ENCODE peak calls at places on chromosomes 12 and 14, in six cellular contexts. R is activated CD8-positive, alpha-beta T cell treated with anti-CD3 and anti-CD28 coated beads for 36 hours; P is GM06990; D is AG09309; Z is RWPE1; M is AG09319. H is an unnamed sample.

GRCh38 chr14:54852215-54852614 is 50.4 kb downstream of the GCH1 start:
- DNase-seq in R (no peak), P (no peak), D (no peak), Z (no peak), M (no peak), H (no peak)

GRCh38 chr14:72549026-72549425 is 344.9 kb downstream of the DPF3 start:
- DNase-seq in R (no peak), P (no peak), D (no peak), Z (no peak), M (no peak), H (no peak)

GRCh38 chr12:75710361-75711069 is 199.1 kb upstream of the KRR1 start:
- DNase-seq in R (no peak), P (no peak), D (no peak), Z (no peak), M (no peak), H (no peak)

GRCh38 chr12:153080-153746 is 60.7 kb downstream of the SLC6A12 start:
- DNase-seq in R (peak), P (peak), D (no peak), Z (peak), M (no peak), H (peak)

GRCh38 chr14:63438065-63438757 is 105.0 kb downstream of the PPP2R5E start:
- DNase-seq in R (peak), P (no peak), D (peak), Z (peak), M (peak), H (no peak)

GRCh38 chr12:93925585-93925984 is 222.8 kb upstream of the PLXNC1 start:
- DNase-seq in R (no peak), P (no peak), D (no peak), Z (no peak), M (no peak), H (no peak)

GRCh38 chr14:48744202-48744601 is 842.0 kb downstream of the RPS29 start:
- DNase-seq in R (no peak), P (no peak), D (no peak), Z (no peak), M (no peak), H (no peak)

GRCh38 chr12:43869184-43869583 is 33.3 kb downstream of the TMEM117 start:
- DNase-seq in R (no peak), P (no peak), D (no peak), Z (no peak), M (no peak), H (no peak)

DNA sequence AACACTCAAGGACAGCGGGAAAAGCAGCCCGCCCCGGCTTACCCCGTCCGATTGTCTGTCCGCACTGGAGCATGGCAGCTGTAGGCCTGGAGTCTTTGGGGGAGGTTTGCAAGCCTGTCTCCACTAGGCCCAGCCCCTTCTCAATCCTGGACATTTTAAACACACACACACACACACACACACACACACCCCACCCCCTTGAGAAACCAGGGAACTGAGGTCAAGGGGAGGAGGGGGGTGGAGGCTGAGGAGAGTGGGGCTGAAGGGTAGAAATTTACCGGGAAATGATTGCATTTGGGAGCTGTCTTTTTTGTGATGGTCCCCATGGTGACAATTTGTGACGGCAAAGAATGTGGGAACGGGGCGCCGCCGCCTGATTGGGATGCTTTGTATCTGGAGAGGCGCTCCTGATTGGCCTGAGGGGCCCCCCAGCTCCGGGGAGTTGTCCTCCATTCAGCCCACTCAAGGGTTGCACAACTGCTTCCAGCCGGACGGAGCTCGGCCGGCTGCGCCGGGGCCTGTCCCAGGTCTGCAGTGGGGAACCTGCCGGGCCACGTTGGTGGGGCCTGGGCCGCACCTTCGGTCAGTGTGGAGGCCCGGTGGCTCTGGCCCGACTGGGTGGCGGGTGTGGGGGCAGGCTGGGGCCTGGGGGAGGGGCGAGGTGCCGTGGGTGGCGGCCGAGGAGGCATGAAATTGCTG is at the start of gene FAM181A:
- DNase-seq in R (no peak), P (no peak), D (no peak), Z (no peak), M (no peak), H (no peak)
- TF ChIP-seq CTCF in R (no peak), P (no peak), D (no peak), Z (no peak), M (no peak), H (no peak)

GRCh38 chr12:25825494-25825893 is 133.0 kb upstream of the RASSF8 start:
- DNase-seq in R (no peak), P (no peak), D (no peak), Z (no peak), M (no peak), H (no peak)
- TF ChIP-seq CTCF in R (no peak), P (peak), D (peak), Z (no peak), M (no peak), H (no peak)

GRCh38 chr12:11344504-11344903 is 34.3 kb upstream of the PRB4 start:
- DNase-seq in R (no peak), P (no peak), D (no peak), Z (no peak), M (no peak), H (no peak)

GRCh38 chr12:11348439-11348838 is 38.2 kb upstream of the PRB4 start:
- DNase-seq in R (no peak), P (no peak), D (no peak), Z (no peak), M (no peak), H (no peak)

GRCh38 chr12:11347810-11348209 is 37.6 kb upstream of the PRB4 start:
- DNase-seq in R (no peak), P (no peak), D (no peak), Z (no peak), M (no peak), H (no peak)
- TF ChIP-seq CTCF in R (no peak), P (peak), D (no peak), Z (no peak), M (no peak), H (no peak)

GRCh38 chr12:71371132-71371531 is 68.5 kb upstream of the LGR5 start:
- DNase-seq in R (no peak), P (no peak), D (no peak), Z (no peak), M (no peak), H (no peak)
- TF ChIP-seq CTCF in R (no peak), P (peak), D (no peak), Z (no peak), M (no peak), H (no peak)

GRCh38 chr12:62622177-62622576 is 155.6 kb downstream of the MON2 start:
- DNase-seq in R (no peak), P (no peak), D (no peak), Z (no peak), M (no peak), H (no peak)
- TF ChIP-seq CTCF in R (no peak), P (no peak), D (no peak), Z (no peak), M (no peak), H (no peak)

DNA sequence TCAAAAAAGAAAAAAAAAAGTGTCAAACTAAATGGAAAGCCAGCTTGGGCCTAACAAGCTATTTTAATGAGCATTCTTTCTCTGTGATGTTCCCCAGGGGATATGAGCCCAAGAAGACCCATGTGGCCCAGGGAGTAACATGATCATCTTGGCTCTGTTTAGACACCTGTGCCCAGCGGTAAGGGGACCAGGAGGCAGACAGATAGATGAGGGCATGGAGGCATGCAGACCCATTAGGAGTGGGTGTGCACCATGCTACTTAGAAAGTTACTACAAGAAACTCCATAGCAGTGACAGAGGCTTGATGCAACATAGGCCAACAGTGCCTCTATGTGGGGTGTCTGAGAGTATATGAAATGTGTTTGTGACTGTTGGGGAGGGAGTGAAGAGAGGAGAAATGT is 3.1 kb upstream of the CREBL2 start:
- DNase-seq in R (peak), P (peak), D (no peak), Z (peak), M (no peak), H (no peak)
- TF ChIP-seq CTCF in R (no peak), P (peak), D (peak), Z (no peak), M (no peak), H (no peak)

H was measured in natural killer cell.